ENCODE peak calls at places on chromosomes 12 and 14, in seven cellular contexts. Q, C, P, R, S, D and H are unnamed samples. For H3K36me3, the result is how much of the 10 kb centered on the place peaks cover.

GRCh38 chr12:75792687-75793086 is 238.9 kb downstream of the PHLDA1 start:
- DNase-seq in S (no peak), Q (no peak), C (no peak), D (no peak), P (no peak), R (no peak), H (no peak)

GRCh38 chr14:28772613-28773012 is 6.0 kb downstream of the FOXG1 start:
- DNase-seq in C (no peak), R (no peak), D (no peak), P (no peak), S (no peak), Q (no peak), H (peak)

GRCh38 chr12:13661005-13661887 is 320.2 kb downstream of the GRIN2B start:
- DNase-seq in R (no peak), S (peak), P (peak), D (peak), Q (peak), C (peak), H (peak)

GRCh38 chr14:61696753-61697318 is 1.5 kb downstream of the HIF1A start:
- DNase-seq in S (no peak), D (no peak), Q (no peak), P (peak), R (no peak), C (no peak), H (no peak)

GRCh38 chr14:61925732-61926445 is 163.7 kb downstream of the SNAPC1 start:
- DNase-seq in D (no peak), R (no peak), Q (no peak), C (no peak), S (no peak), P (peak), H (no peak)

GRCh38 chr12:11807453-11807852 is 158.0 kb downstream of the ETV6 start:
- DNase-seq in R (no peak), P (no peak), D (no peak), Q (no peak), C (no peak), S (no peak), H (no peak)

GRCh38 chr12:85775071-85775470 is 61.1 kb downstream of the RASSF9 start:
- DNase-seq in Q (no peak), R (no peak), P (no peak), C (no peak), D (no peak), S (no peak), H (no peak)

GRCh38 chr12:98519257-98519907 is 4.0 kb downstream of the TMPO start:
- DNase-seq in P (no peak), S (no peak), R (no peak), D (no peak), C (no peak), Q (no peak), H (no peak)

GRCh38 chr14:91873476-91874265 is 6.3 kb upstream of the TC2N start:
- DNase-seq in Q (no peak), C (peak), P (no peak), R (peak), D (no peak), S (no peak), H (no peak)

GRCh38 chr14:67457782-67458181 is 30.7 kb downstream of the TMEM229B start:
- DNase-seq in R (no peak), S (peak), C (peak), P (no peak), D (no peak), Q (no peak), H (no peak)

GRCh38 chr14:63448841-63449240 is 94.3 kb downstream of the PPP2R5E start:
- DNase-seq in Q (no peak), C (no peak), D (no peak), S (no peak), P (no peak), R (no peak), H (no peak)

GRCh38 chr12:65355461-65355860 is 77.0 kb downstream of the MSRB3 start:
- DNase-seq in Q (no peak), R (no peak), C (no peak), P (peak), D (no peak), S (no peak), H (no peak)

GRCh38 chr14:94485944-94486841 is 10.2 kb upstream of the SERPINA9 start:
- DNase-seq in S (peak), R (no peak), P (peak), C (peak), D (peak), Q (peak), H (peak)

GRCh38 chr14:103122578-103123127 is 608 bp upstream of the TNFAIP2 start:
- DNase-seq in C (no peak), Q (no peak), R (peak), D (no peak), S (peak), P (peak), H (no peak)

GRCh38 chr12:60494249-60494648 is 898.4 kb downstream of the SLC16A7 start:
- DNase-seq in S (no peak), R (no peak), Q (no peak), P (peak), C (no peak), D (peak), H (peak)

GRCh38 chr14:64920465-64920864 is 6.2 kb downstream of the CHURC1 start:
- DNase-seq in D (no peak), R (no peak), Q (no peak), C (no peak), P (no peak), S (no peak), H (no peak)

GRCh38 chr14:88164906-88165534 is 158.0 kb downstream of the KCNK10 start:
- DNase-seq in S (no peak), P (no peak), Q (no peak), D (no peak), R (no peak), C (no peak), H (no peak)

GRCh38 chr14:43894534-43894933 is 612.5 kb downstream of the FSCB start:
- DNase-seq in P (peak), S (no peak), Q (no peak), D (peak), C (no peak), R (no peak), H (peak)

GRCh38 chr12:75720807-75721206 is 209.4 kb upstream of the KRR1 start:
- DNase-seq in D (no peak), R (no peak), S (no peak), C (peak), Q (no peak), P (no peak), H (no peak)

GRCh38 chr14:68208218-68208617 is 388.6 kb downstream of the RAD51B start:
- DNase-seq in S (no peak), R (no peak), Q (no peak), D (no peak), C (no peak), P (peak), H (no peak)

GRCh38 chr14:103099081-103099732 is 4.7 kb downstream of the EXOC3L4 start:
- DNase-seq in Q (no peak), R (no peak), D (peak), S (no peak), C (peak), P (no peak), H (no peak)

GRCh38 chr14:35747379-35747778 is 61.7 kb downstream of the RALGAPA1 start:
- DNase-seq in R (no peak), Q (no peak), S (no peak), D (no peak), P (no peak), C (no peak), H (peak)

GRCh38 chr12:50283924-50284236 is 560 bp upstream of the LIMA1 start:
- DNase-seq in C (no peak), P (peak), Q (no peak), S (no peak), D (no peak), R (no peak), H (no peak)

GRCh38 chr14:41607119-41607785 is 576 bp downstream of the LRFN5 start:
- DNase-seq in Q (no peak), R (no peak), C (no peak), D (no peak), S (peak), P (peak), H (no peak)

GRCh38 chr12:8860165-8860961 is 37.9 kb downstream of the A2ML1 start:
- DNase-seq in S (peak), C (peak), Q (peak), P (peak), D (peak), R (peak), H (peak)

GRCh38 chr12:29148958-29149690 is at the start of gene FAR2:
- DNase-seq in R (peak), Q (peak), D (peak), S (peak), P (peak), C (peak), H (peak)

GRCh38 chr12:15629108-15629507 is 160.1 kb downstream of the EPS8 start:
- DNase-seq in P (peak), Q (peak), R (no peak), C (peak), S (peak), D (no peak), H (no peak)

GRCh38 chr14:101975231-101975630 is 10.9 kb downstream of the DYNC1H1 start:
- DNase-seq in D (no peak), C (no peak), P (no peak), R (no peak), S (no peak), Q (no peak), H (no peak)
- H3K36me3 ChIP-seq in D (half or more), C (under half), P (under half), R (under half), S (under half), Q (under half), H (under half)

GRCh38 chr12:2925322-2925995 is 33.7 kb upstream of the TEAD4 start:
- DNase-seq in D (no peak), R (no peak), S (no peak), P (peak), Q (no peak), C (no peak), H (no peak)
- H3K36me3 ChIP-seq in D (under half), R (under half), S (half or more), P (under half), Q (under half), C (half or more), H (under half)

GRCh38 chr14:56198438-56198837 is 80.2 kb downstream of the PELI2 start:
- DNase-seq in S (no peak), D (no peak), C (no peak), Q (no peak), R (no peak), P (no peak), H (no peak)
- H3K36me3 ChIP-seq in S (under half), D (under half), C (under half), Q (under half), R (under half), P (under half), H (under half)

GRCh38 chr12:117166107-117166506 is 24.2 kb downstream of the FBXO21 start:
- DNase-seq in S (no peak), Q (no peak), C (no peak), P (no peak), R (no peak), D (no peak), H (no peak)
- H3K36me3 ChIP-seq in S (half or more), Q (under half), C (half or more), P (under half), R (half or more), D (half or more), H (half or more)

GRCh38 chr12:49036029-49036428 is 17.5 kb upstream of the PRKAG1 start:
- DNase-seq in R (no peak), C (no peak), D (no peak), S (no peak), Q (no peak), P (no peak), H (no peak)
- H3K36me3 ChIP-seq in R (under half), C (half or more), D (half or more), S (half or more), Q (under half), P (under half), H (half or more)

DNA sequence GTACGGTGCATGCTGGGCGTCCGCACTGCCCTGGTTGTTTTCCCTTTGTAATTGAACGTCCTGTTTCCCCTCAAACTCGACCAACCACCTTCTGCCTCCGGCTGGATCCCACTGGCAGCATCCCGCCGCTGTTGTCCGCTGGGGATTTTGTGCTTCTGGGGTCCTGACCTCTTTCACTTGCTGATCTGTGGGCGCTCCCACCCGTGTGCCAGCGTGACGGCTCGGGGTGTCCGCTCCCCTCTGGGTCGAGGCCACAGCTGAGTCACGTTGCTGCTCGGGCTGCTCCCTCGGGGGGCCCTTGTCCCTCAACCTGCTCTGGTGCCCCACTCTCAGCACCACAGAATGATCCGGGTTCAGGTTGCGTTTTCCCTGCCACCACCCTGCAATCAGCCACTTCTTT is 8.0 kb downstream of the PGAM5 start:
- DNase-seq in S (no peak), Q (no peak), C (no peak), D (no peak), P (no peak), R (no peak), H (no peak)
- H3K36me3 ChIP-seq in S (half or more), Q (under half), C (half or more), D (half or more), P (under half), R (under half), H (half or more)

DNA sequence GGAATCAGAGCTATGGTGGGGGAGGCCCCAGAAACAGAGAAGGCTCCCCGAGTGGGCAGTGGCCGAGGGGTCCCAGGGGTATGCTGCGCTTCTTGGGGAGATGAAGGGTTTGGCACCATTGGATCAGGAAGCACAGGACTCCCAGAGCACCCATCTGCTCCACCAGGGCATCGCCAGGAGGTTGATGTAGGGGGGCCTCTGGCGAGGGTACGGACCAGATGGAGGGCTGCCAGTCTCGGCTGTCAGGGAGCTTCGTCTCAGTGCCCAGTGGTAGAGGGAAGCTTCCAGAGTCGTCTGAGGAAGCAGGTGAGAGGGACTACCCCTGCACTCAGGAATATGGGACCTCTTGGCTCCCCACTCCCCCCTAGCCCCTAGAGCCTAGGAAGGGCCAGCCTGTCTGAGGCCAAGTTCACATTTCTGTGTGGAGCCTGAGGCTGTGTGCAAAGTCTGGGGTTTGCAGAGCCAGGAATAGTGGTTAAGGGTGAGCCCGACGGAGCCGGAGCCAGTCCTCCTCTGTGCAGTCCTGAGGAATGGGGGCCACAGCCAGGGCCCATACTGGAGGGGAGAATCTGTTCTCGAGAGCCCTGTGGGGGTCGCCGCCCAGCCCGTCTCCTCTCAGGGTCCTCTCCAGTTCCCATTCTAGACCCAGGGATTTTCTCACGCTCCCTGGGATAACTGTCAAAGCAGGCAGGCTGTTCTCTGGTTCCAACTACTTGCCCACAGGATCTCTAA is 10.2 kb downstream of the SLC48A1 start:
- DNase-seq in Q (no peak), C (no peak), S (no peak), P (no peak), D (no peak), R (no peak), H (no peak)
- H3K36me3 ChIP-seq in Q (under half), C (half or more), S (half or more), P (under half), D (half or more), R (under half), H (half or more)

GRCh38 chr14:104786091-104786586 is 9.4 kb downstream of the AKT1 start:
- DNase-seq in D (no peak), C (no peak), P (no peak), S (no peak), Q (peak), R (peak), H (no peak)
- H3K36me3 ChIP-seq in D (under half), C (half or more), P (under half), S (under half), Q (under half), R (under half), H (under half)

GRCh38 chr14:21405097-21405496 is 21.3 kb upstream of the SUPT16H start:
- DNase-seq in Q (no peak), R (no peak), S (no peak), D (no peak), P (peak), C (no peak), H (no peak)
- H3K36me3 ChIP-seq in Q (under half), R (half or more), S (half or more), D (half or more), P (half or more), C (half or more), H (half or more)